ENCODE peak calls at places on chromosomes 5 and 9, in nine cellular contexts. A is endothelial cell; R is WTC11; H is EH; I is colonic mucosa; E is uterus; W is stimulated activated CD4-positive, alpha-beta T cell treated with anti-CD3 and anti-CD28 coated beads, TNF-alpha, amount 100 ng/mL, for 1 hour; S is type B pancreatic cell; D is CD8-positive, alpha-beta memory T cell. P is an unnamed sample.

GRCh38 chr9:115964710-115965347 is 188.8 kb upstream of the PAPPA start:
- DNase-seq in W (no peak), D (no peak), A (no peak), H (peak), R (no peak), E (no peak), S (no peak), I (no peak), P (no peak)

GRCh38 chr5:126015244-126016054 is 407.8 kb upstream of the GRAMD2B start:
- DNase-seq in S (no peak), I (no peak), W (no peak), R (no peak), E (no peak), D (no peak), H (no peak), A (no peak), P (no peak)

GRCh38 chr5:57128325-57128724 is 45.5 kb upstream of the GPBP1 start:
- DNase-seq in E (no peak), W (no peak), S (no peak), I (no peak), H (no peak), A (no peak), R (no peak), D (no peak), P (no peak)

GRCh38 chr9:91163441-91163772 is 198.3 kb downstream of the AUH start:
- DNase-seq in S (no peak), R (no peak), D (no peak), H (no peak), E (no peak), W (no peak), A (no peak), I (no peak), P (no peak)

GRCh38 chr9:114938687-114939575 is 8.5 kb upstream of the TNFSF8 start:
- DNase-seq in W (no peak), D (no peak), R (no peak), E (no peak), H (no peak), A (no peak), S (no peak), I (no peak), P (no peak)

GRCh38 chr5:56339732-56340131 is 106.6 kb upstream of the ANKRD55 start:
- DNase-seq in S (no peak), W (no peak), D (no peak), H (no peak), A (no peak), R (no peak), E (no peak), I (no peak), P (no peak)

GRCh38 chr9:72464819-72465218 is 56.6 kb upstream of the TMC1 start:
- DNase-seq in W (no peak), S (no peak), D (no peak), R (no peak), A (no peak), I (no peak), H (no peak), E (no peak), P (no peak)

GRCh38 chr9:94785211-94786169 is 59.0 kb downstream of the AOPEP start:
- DNase-seq in W (no peak), S (no peak), R (no peak), A (no peak), E (no peak), I (no peak), H (no peak), D (no peak), P (no peak)

GRCh38 chr9:12544700-12545099 is 148.5 kb upstream of the TYRP1 start:
- DNase-seq in W (no peak), D (no peak), S (no peak), R (no peak), E (no peak), H (no peak), A (no peak), I (no peak), P (no peak)

GRCh38 chr9:31799953-31800609 is 584.4 kb upstream of the ACO1 start:
- DNase-seq in I (no peak), H (no peak), W (no peak), A (peak), S (no peak), D (no peak), E (no peak), R (no peak), P (no peak)

GRCh38 chr9:90107021-90107771 is 502.4 kb downstream of the GADD45G start:
- DNase-seq in A (no peak), D (no peak), R (no peak), I (peak), S (no peak), E (peak), H (no peak), W (no peak), P (no peak)

GRCh38 chr9:122112238-122112637 is 19.1 kb upstream of the TTLL11 start:
- DNase-seq in S (no peak), E (no peak), H (no peak), I (no peak), D (no peak), W (no peak), A (no peak), R (no peak), P (no peak)

GRCh38 chr5:54895816-54896341 is 89.5 kb downstream of the ESM1 start:
- DNase-seq in A (peak), S (no peak), H (peak), I (no peak), W (no peak), D (no peak), E (peak), R (peak), P (no peak)

GRCh38 chr9:81665514-81665838 is 23.9 kb downstream of the TLE1 start:
- DNase-seq in S (no peak), R (peak), A (no peak), H (no peak), I (no peak), E (no peak), D (no peak), W (no peak), P (no peak)

GRCh38 chr5:100872409-100873190 is 30.5 kb downstream of the ST8SIA4 start:
- DNase-seq in D (no peak), I (no peak), S (no peak), W (no peak), H (no peak), R (no peak), A (no peak), E (no peak), P (peak)

GRCh38 chr5:154811653-154812465 is 38.5 kb downstream of the FAXDC2 start:
- DNase-seq in A (peak), D (peak), H (peak), E (peak), W (peak), R (peak), I (peak), S (no peak), P (peak)

GRCh38 chr5:115460476-115460875 is 84.1 kb downstream of the FEM1C start:
- DNase-seq in A (no peak), E (no peak), W (no peak), D (no peak), S (no peak), I (no peak), H (peak), R (no peak), P (peak)

GRCh38 chr5:155258139-155258538 is 244.6 kb downstream of the KIF4B start:
- DNase-seq in E (no peak), I (no peak), W (no peak), A (no peak), S (no peak), H (no peak), D (no peak), R (no peak), P (no peak)

GRCh38 chr5:68419637-68420452 is 204.3 kb downstream of the PIK3R1 start:
- DNase-seq in S (no peak), I (peak), R (no peak), H (peak), E (peak), A (no peak), W (no peak), D (no peak), P (no peak)

GRCh38 chr5:54861212-54861894 is 124.0 kb downstream of the ESM1 start:
- DNase-seq in W (no peak), H (peak), A (no peak), R (no peak), I (no peak), E (no peak), D (no peak), S (no peak), P (no peak)

GRCh38 chr5:40429258-40430111 is 250.2 kb upstream of the PTGER4 start:
- DNase-seq in A (no peak), H (peak), D (no peak), W (no peak), S (no peak), I (no peak), E (no peak), R (no peak), P (peak)

GRCh38 chr9:134607971-134608370 is 33.6 kb upstream of the COL5A1 start:
- DNase-seq in E (no peak), H (peak), I (no peak), A (no peak), S (no peak), R (no peak), D (no peak), W (no peak), P (no peak)

GRCh38 chr9:130129425-130130061 is 42.7 kb upstream of the NCS1 start:
- DNase-seq in R (no peak), D (peak), I (no peak), A (no peak), E (no peak), S (no peak), W (no peak), H (no peak), P (no peak)

GRCh38 chr5:108418172-108418571 is 36.3 kb upstream of the FBXL17 start:
- DNase-seq in W (no peak), R (no peak), E (no peak), S (no peak), H (no peak), I (no peak), D (no peak), A (no peak), P (no peak)

GRCh38 chr9:35905912-35906679 is at the start of gene HRCT1:
- DNase-seq in S (no peak), A (no peak), R (no peak), H (peak), E (peak), D (no peak), W (no peak), I (peak), P (no peak)

P was measured in T-helper 2 cell treated with Interferon-gamma antibody and Interleukin-4, amounts not matched to agents 5 μg/mL and 100 μg/mL, for 36 hours.